ENCODE peak calls at places on chromosomes 2 and 18, in ten cellular contexts. One of them, this sample, is unnamed.

GRCh38 chr2:70475266-70475665 is 78.4 kb downstream of the TGFA start:
- DNase-seq in HCT116: no peak
- DNase-seq in K562: no peak
- DNase-seq in neural progenitor cell: no peak
- DNase-seq in body of pancreas: no peak
- DNase-seq in heart left ventricle: no peak
- DNase-seq in BE2C: no peak
- DNase-seq in SK-N-SH: no peak
- DNase-seq in lung: no peak
- DNase-seq in IMR-90: no peak
- DNase-seq in this sample: no peak

GRCh38 chr2:96143848-96144480 is 1.3 kb downstream of the DUSP2 start:
- DNase-seq in HCT116: peak; percentile 27
- DNase-seq in K562: no peak
- DNase-seq in neural progenitor cell: peak; percentile 54
- DNase-seq in body of pancreas: peak; percentile 29
- DNase-seq in heart left ventricle: no peak
- DNase-seq in BE2C: no peak
- DNase-seq in SK-N-SH: no peak
- DNase-seq in lung: no peak
- DNase-seq in IMR-90: no peak
- DNase-seq in this sample: peak; percentile 59

GRCh38 chr2:209579236-209579749 is 155.4 kb downstream of the MAP2 start:
- DNase-seq in HCT116: no peak
- DNase-seq in K562: no peak
- DNase-seq in neural progenitor cell: peak; percentile 66
- DNase-seq in body of pancreas: no peak
- DNase-seq in heart left ventricle: peak; percentile 30
- DNase-seq in BE2C: peak; percentile 81
- DNase-seq in SK-N-SH: peak; percentile 60
- DNase-seq in lung: no peak
- DNase-seq in IMR-90: no peak
- DNase-seq in this sample: peak; percentile 68

GRCh38 chr2:15435474-15435873 is 125.7 kb downstream of the NBAS start:
- DNase-seq in HCT116: no peak
- DNase-seq in K562: no peak
- DNase-seq in neural progenitor cell: no peak
- DNase-seq in body of pancreas: no peak
- DNase-seq in heart left ventricle: no peak
- DNase-seq in BE2C: no peak
- DNase-seq in SK-N-SH: no peak
- DNase-seq in lung: no peak
- DNase-seq in IMR-90: no peak
- DNase-seq in this sample: no peak

GRCh38 chr2:11656671-11657101 is 13.3 kb downstream of the NTSR2 start:
- DNase-seq in HCT116: no peak
- DNase-seq in K562: peak; percentile 48
- DNase-seq in neural progenitor cell: no peak
- DNase-seq in body of pancreas: no peak
- DNase-seq in heart left ventricle: no peak
- DNase-seq in BE2C: no peak
- DNase-seq in SK-N-SH: no peak
- DNase-seq in lung: no peak
- DNase-seq in IMR-90: no peak
- DNase-seq in this sample: no peak

GRCh38 chr2:168526641-168527040 is 70.6 kb downstream of the CERS6 start:
- DNase-seq in HCT116: no peak
- DNase-seq in K562: no peak
- DNase-seq in neural progenitor cell: no peak
- DNase-seq in body of pancreas: peak; percentile 26
- DNase-seq in heart left ventricle: peak; percentile 59
- DNase-seq in BE2C: no peak
- DNase-seq in SK-N-SH: no peak
- DNase-seq in lung: no peak
- DNase-seq in IMR-90: no peak
- DNase-seq in this sample: no peak

GRCh38 chr2:215736653-215737290 is 276.6 kb downstream of the MREG start:
- DNase-seq in HCT116: peak; percentile 54
- DNase-seq in K562: peak; percentile 30
- DNase-seq in neural progenitor cell: peak; percentile 22
- DNase-seq in body of pancreas: no peak
- DNase-seq in heart left ventricle: no peak
- DNase-seq in BE2C: peak; percentile 19
- DNase-seq in SK-N-SH: no peak
- DNase-seq in lung: no peak
- DNase-seq in IMR-90: peak; percentile 85
- DNase-seq in this sample: no peak

GRCh38 chr2:68157002-68157401 is 686 bp upstream of the PNO1 start:
- DNase-seq in HCT116: no peak
- DNase-seq in K562: no peak
- DNase-seq in neural progenitor cell: peak; percentile 78
- DNase-seq in body of pancreas: no peak
- DNase-seq in heart left ventricle: no peak
- DNase-seq in BE2C: no peak
- DNase-seq in SK-N-SH: peak; percentile 65
- DNase-seq in lung: no peak
- DNase-seq in IMR-90: peak; percentile 16
- DNase-seq in this sample: no peak

GRCh38 chr2:191854385-191855372 is 7.8 kb upstream of the CAVIN2 start:
- DNase-seq in HCT116: no peak
- DNase-seq in K562: no peak
- DNase-seq in neural progenitor cell: no peak
- DNase-seq in body of pancreas: no peak
- DNase-seq in heart left ventricle: no peak
- DNase-seq in BE2C: no peak
- DNase-seq in SK-N-SH: no peak
- DNase-seq in lung: no peak
- DNase-seq in IMR-90: no peak
- DNase-seq in this sample: no peak

GRCh38 chr2:48948400-48949110 is 193.0 kb upstream of the LHCGR start:
- DNase-seq in HCT116: no peak
- DNase-seq in K562: no peak
- DNase-seq in neural progenitor cell: no peak
- DNase-seq in body of pancreas: no peak
- DNase-seq in heart left ventricle: no peak
- DNase-seq in BE2C: no peak
- DNase-seq in SK-N-SH: no peak
- DNase-seq in lung: no peak
- DNase-seq in IMR-90: no peak
- DNase-seq in this sample: no peak

GRCh38 chr18:39463986-39464385 is 1898.4 kb upstream of the CELF4 start:
- DNase-seq in HCT116: no peak
- DNase-seq in K562: no peak
- DNase-seq in neural progenitor cell: no peak
- DNase-seq in body of pancreas: no peak
- DNase-seq in heart left ventricle: no peak
- DNase-seq in BE2C: no peak
- DNase-seq in SK-N-SH: peak; percentile 34
- DNase-seq in lung: no peak
- DNase-seq in IMR-90: no peak
- DNase-seq in this sample: no peak

DNA sequence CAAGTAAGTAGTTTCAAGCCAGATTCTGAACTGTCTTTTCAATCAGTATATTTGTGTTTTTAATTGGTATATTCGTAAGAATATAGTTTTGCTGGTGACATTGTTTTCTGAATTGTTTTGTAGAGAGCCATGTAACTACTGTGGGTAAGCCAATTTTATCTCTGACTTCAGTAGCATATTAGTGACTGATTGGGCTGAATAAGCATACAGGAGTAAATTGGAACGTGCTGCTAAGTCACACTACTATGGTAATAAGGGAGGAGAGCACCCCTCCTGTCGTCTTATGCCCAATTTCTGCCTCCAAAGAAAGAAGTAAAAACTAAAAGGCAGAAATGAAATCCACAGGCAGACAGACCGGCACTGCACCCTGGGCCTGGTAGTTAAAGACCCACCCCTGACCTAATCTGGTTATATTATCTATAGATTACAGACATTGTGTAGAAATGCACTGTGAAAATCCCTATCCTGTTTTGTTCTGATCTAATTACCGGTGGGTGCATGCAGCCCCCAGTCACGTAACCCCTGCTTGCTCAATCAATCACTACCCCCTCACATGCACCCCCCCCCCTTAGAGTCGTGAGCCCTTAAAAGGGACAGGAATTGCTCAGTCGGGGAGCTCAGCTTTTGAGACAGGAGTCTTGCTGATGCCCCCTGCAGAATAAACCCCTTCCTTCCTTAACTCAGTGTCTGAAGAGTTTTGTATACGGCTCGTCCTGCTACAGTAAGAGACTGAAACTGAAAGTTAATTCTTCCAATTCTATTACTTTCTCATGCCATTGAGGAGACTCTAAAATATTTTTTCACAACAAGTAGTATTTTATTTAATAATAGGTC is 166.9 kb downstream of the ZNF804A start:
- DNase-seq in HCT116: no peak
- DNase-seq in K562: no peak
- DNase-seq in neural progenitor cell: peak; percentile 60
- DNase-seq in body of pancreas: no peak
- DNase-seq in heart left ventricle: peak; percentile 10
- DNase-seq in BE2C: peak; percentile 42
- DNase-seq in SK-N-SH: no peak
- DNase-seq in lung: no peak
- DNase-seq in IMR-90: no peak
- DNase-seq in this sample: no peak
- H3K4me3 ChIP-seq in HCT116: no peak overlapping the region
- H3K4me3 ChIP-seq in K562: no peak overlapping the region
- H3K4me3 ChIP-seq in neural progenitor cell: no peak overlapping the region
- H3K4me3 ChIP-seq in body of pancreas: no peak overlapping the region
- H3K4me3 ChIP-seq in heart left ventricle: no peak overlapping the region
- H3K4me3 ChIP-seq in BE2C: peak overlapping the region; percentile 24
- H3K4me3 ChIP-seq in SK-N-SH: peak overlapping the region; percentile 30
- H3K4me3 ChIP-seq in lung: no peak overlapping the region
- H3K4me3 ChIP-seq in IMR-90: peak overlapping the region; percentile 23
- H3K4me3 ChIP-seq in this sample: no peak overlapping the region

DNA sequence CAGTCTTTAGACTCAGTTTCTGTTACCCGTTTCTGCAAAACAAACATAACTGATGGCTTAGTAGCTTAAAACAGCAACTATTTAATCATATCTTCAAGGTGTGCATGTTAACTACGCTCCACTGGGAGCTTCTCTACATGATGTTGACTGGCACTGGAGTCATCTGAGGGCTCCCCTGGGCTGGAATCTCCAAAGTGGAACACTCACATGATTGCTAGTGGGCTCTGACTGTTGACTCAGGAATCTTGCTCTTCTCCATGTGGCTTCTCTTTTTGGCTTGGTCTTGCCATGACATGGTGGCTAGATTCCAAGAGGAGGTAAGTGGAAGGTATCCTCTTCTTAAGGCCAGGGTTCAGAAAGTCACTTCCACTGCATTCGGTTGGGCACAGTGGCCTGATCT is 160.8 kb downstream of the PMAIP1 start:
- DNase-seq in HCT116: no peak
- DNase-seq in K562: no peak
- DNase-seq in neural progenitor cell: no peak
- DNase-seq in body of pancreas: no peak
- DNase-seq in heart left ventricle: no peak
- DNase-seq in BE2C: no peak
- DNase-seq in SK-N-SH: no peak
- DNase-seq in lung: no peak
- DNase-seq in IMR-90: no peak
- DNase-seq in this sample: no peak
- TF ChIP-seq CTCF in HCT116: no peak
- TF ChIP-seq CTCF in K562: no peak
- TF ChIP-seq CTCF in neural progenitor cell: no peak
- TF ChIP-seq CTCF in body of pancreas: no peak
- TF ChIP-seq CTCF in heart left ventricle: no peak
- TF ChIP-seq CTCF in BE2C: no peak
- TF ChIP-seq CTCF in SK-N-SH: no peak
- TF ChIP-seq CTCF in lung: no peak
- TF ChIP-seq CTCF in IMR-90: no peak
- TF ChIP-seq CTCF in this sample: no peak

GRCh38 chr2:46976556-46976955 is 61.0 kb upstream of the MCFD2 start:
- DNase-seq in HCT116: no peak
- DNase-seq in K562: no peak
- DNase-seq in neural progenitor cell: no peak
- DNase-seq in body of pancreas: no peak
- DNase-seq in heart left ventricle: no peak
- DNase-seq in BE2C: no peak
- DNase-seq in SK-N-SH: no peak
- DNase-seq in lung: no peak
- DNase-seq in IMR-90: no peak
- DNase-seq in this sample: no peak

GRCh38 chr2:46978696-46979095 is 63.1 kb upstream of the MCFD2 start:
- DNase-seq in HCT116: no peak
- DNase-seq in K562: no peak
- DNase-seq in neural progenitor cell: no peak
- DNase-seq in body of pancreas: no peak
- DNase-seq in heart left ventricle: no peak
- DNase-seq in BE2C: no peak
- DNase-seq in SK-N-SH: no peak
- DNase-seq in lung: no peak
- DNase-seq in IMR-90: no peak
- DNase-seq in this sample: no peak

GRCh38 chr2:46977899-46978298 is 62.3 kb upstream of the MCFD2 start:
- DNase-seq in HCT116: no peak
- DNase-seq in K562: no peak
- DNase-seq in neural progenitor cell: no peak
- DNase-seq in body of pancreas: no peak
- DNase-seq in heart left ventricle: no peak
- DNase-seq in BE2C: no peak
- DNase-seq in SK-N-SH: no peak
- DNase-seq in lung: no peak
- DNase-seq in IMR-90: no peak
- DNase-seq in this sample: no peak

GRCh38 chr2:46979611-46980010 is 64.0 kb upstream of the MCFD2 start:
- DNase-seq in HCT116: no peak
- DNase-seq in K562: no peak
- DNase-seq in neural progenitor cell: no peak
- DNase-seq in body of pancreas: no peak
- DNase-seq in heart left ventricle: no peak
- DNase-seq in BE2C: no peak
- DNase-seq in SK-N-SH: no peak
- DNase-seq in lung: no peak
- DNase-seq in IMR-90: no peak
- DNase-seq in this sample: no peak

GRCh38 chr2:46977266-46977665 is 61.7 kb upstream of the MCFD2 start:
- DNase-seq in HCT116: no peak
- DNase-seq in K562: no peak
- DNase-seq in neural progenitor cell: no peak
- DNase-seq in body of pancreas: no peak
- DNase-seq in heart left ventricle: no peak
- DNase-seq in BE2C: no peak
- DNase-seq in SK-N-SH: no peak
- DNase-seq in lung: no peak
- DNase-seq in IMR-90: no peak
- DNase-seq in this sample: no peak
- H3K36me3 ChIP-seq in HCT116: no peaks in the 10 kb centered on the region
- H3K36me3 ChIP-seq in K562: peaks cover 15% of the 10 kb centered on the region
- H3K36me3 ChIP-seq in neural progenitor cell: no peaks in the 10 kb centered on the region
- H3K36me3 ChIP-seq in body of pancreas: no peaks in the 10 kb centered on the region
- H3K36me3 ChIP-seq in heart left ventricle: no peaks in the 10 kb centered on the region
- H3K36me3 ChIP-seq in BE2C: no peaks in the 10 kb centered on the region
- H3K36me3 ChIP-seq in SK-N-SH: peaks cover 23% of the 10 kb centered on the region
- H3K36me3 ChIP-seq in lung: no peaks in the 10 kb centered on the region
- H3K36me3 ChIP-seq in IMR-90: peaks cover 48% of the 10 kb centered on the region
- H3K36me3 ChIP-seq in this sample: no peaks in the 10 kb centered on the region

DNA sequence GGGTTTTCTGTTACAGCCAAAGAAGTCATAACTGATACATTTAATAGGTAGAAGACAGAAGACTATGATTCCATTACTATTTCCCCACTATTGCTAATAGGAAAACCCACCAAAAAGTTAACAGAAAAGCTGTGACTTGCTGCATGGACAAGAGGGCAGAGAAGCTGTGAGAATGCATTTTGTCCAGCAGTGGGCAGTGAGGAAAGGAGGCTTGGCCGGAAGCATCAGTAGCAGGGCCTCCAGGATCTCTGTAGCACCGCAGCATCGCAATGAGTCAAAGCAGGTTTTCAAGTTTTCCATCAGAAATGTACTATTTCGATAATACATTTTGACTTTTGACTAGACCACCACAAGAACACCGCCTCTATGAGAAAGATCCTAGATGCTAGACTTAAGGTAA is 24.9 kb downstream of the MYO5B start:
- DNase-seq in HCT116: no peak
- DNase-seq in K562: no peak
- DNase-seq in neural progenitor cell: peak; percentile 12
- DNase-seq in body of pancreas: no peak
- DNase-seq in heart left ventricle: no peak
- DNase-seq in BE2C: no peak
- DNase-seq in SK-N-SH: no peak
- DNase-seq in lung: no peak
- DNase-seq in IMR-90: no peak
- DNase-seq in this sample: no peak
- H3K4me3 ChIP-seq in HCT116: no peak overlapping the region
- H3K4me3 ChIP-seq in K562: no peak overlapping the region
- H3K4me3 ChIP-seq in neural progenitor cell: no peak overlapping the region
- H3K4me3 ChIP-seq in body of pancreas: no peak overlapping the region
- H3K4me3 ChIP-seq in heart left ventricle: no peak overlapping the region
- H3K4me3 ChIP-seq in BE2C: no peak overlapping the region
- H3K4me3 ChIP-seq in SK-N-SH: no peak overlapping the region
- H3K4me3 ChIP-seq in lung: no peak overlapping the region
- H3K4me3 ChIP-seq in IMR-90: no peak overlapping the region
- H3K4me3 ChIP-seq in this sample: no peak overlapping the region

This sample was measured in WERI-Rb-1.